ENCODE peak calls at places on chromosomes 16 and 17, in nine cellular contexts. V, L, J, K, H, Z, X, Q and N are unnamed samples.

GRCh38 chr17:15513859-15514446 is 46.5 kb upstream of the CDRT4 start:
- DNase-seq in V (peak; percentile 24), L (no peak), J (no peak), K (peak; percentile 82), H (no peak), Z (no peak), X (no peak), Q (no peak), N (no peak)

GRCh38 chr16:25493136-25493811 is 198.5 kb upstream of the HS3ST4 start:
- DNase-seq in V (no peak), L (no peak), J (no peak), K (peak; percentile 25), H (no peak), Z (no peak), X (no peak), Q (no peak), N (no peak)

GRCh38 chr17:49397586-49397985 is 17.1 kb downstream of the PHB1 start:
- DNase-seq in V (no peak), L (no peak), J (no peak), K (no peak), H (no peak), Z (no peak), X (no peak), Q (no peak), N (no peak)

GRCh38 chr17:82229686-82230626 is 1.1 kb downstream of the SLC16A3 start:
- DNase-seq in V (no peak), L (no peak), J (peak; percentile 48), K (no peak), H (peak; percentile 87), Z (no peak), X (peak; percentile 31), Q (no peak), N (peak; percentile 42)

GRCh38 chr16:68403704-68404103 is 44.6 kb downstream of the SMPD3 start:
- DNase-seq in V (no peak), L (no peak), J (no peak), K (no peak), H (no peak), Z (no peak), X (no peak), Q (no peak), N (no peak)

GRCh38 chr17:69144621-69145255 is 3.0 kb upstream of the ABCA6 start:
- DNase-seq in V (no peak), L (no peak), J (no peak), K (no peak), H (no peak), Z (no peak), X (no peak), Q (no peak), N (no peak)

GRCh38 chr17:62664336-62665120 is 37.1 kb downstream of the MRC2 start:
- DNase-seq in V (no peak), L (no peak), J (no peak), K (no peak), H (no peak), Z (no peak), X (no peak), Q (no peak), N (no peak)

GRCh38 chr16:87621976-87622713 is 19.8 kb downstream of the JPH3 start:
- DNase-seq in V (no peak), L (no peak), J (no peak), K (no peak), H (no peak), Z (no peak), X (no peak), Q (no peak), N (no peak)

GRCh38 chr16:65532218-65532617 is 410.4 kb upstream of the CDH11 start:
- DNase-seq in V (no peak), L (no peak), J (peak; percentile 16), K (no peak), H (no peak), Z (no peak), X (peak; percentile 11), Q (no peak), N (no peak)

GRCh38 chr17:59093702-59094231 is 12.9 kb downstream of the TRIM37 start:
- DNase-seq in V (peak; percentile 97), L (no peak), J (no peak), K (peak; percentile 92), H (no peak), Z (no peak), X (peak; percentile 93), Q (no peak), N (peak; percentile 36)

GRCh38 chr17:17258998-17259397 is 22.0 kb upstream of the FLCN start:
- DNase-seq in V (no peak), L (no peak), J (no peak), K (no peak), H (no peak), Z (no peak), X (no peak), Q (no peak), N (no peak)

GRCh38 chr17:73998246-73999220 is 204.9 kb upstream of the RPL38 start:
- DNase-seq in V (no peak), L (peak; percentile 89), J (peak; percentile 69), K (no peak), H (no peak), Z (peak; percentile 45), X (no peak), Q (peak; percentile 35), N (peak; percentile 79)

GRCh38 chr17:49495842-49496182 is 719 bp downstream of the NGFR start:
- DNase-seq in V (no peak), L (no peak), J (peak; percentile 66), K (no peak), H (peak; percentile 66), Z (no peak), X (no peak), Q (no peak), N (no peak)

GRCh38 chr16:69131167-69131748 is 1.1 kb downstream of the CHTF8 start:
- DNase-seq in V (peak; percentile 24), L (peak; percentile 46), J (peak; percentile 67), K (peak; percentile 38), H (peak; percentile 48), Z (no peak), X (peak; percentile 16), Q (no peak), N (peak; percentile 28)

GRCh38 chr17:27049104-27049784 is 244.7 kb upstream of the WSB1 start:
- DNase-seq in V (no peak), L (no peak), J (no peak), K (no peak), H (no peak), Z (no peak), X (no peak), Q (no peak), N (no peak)

GRCh38 chr17:50051082-50051576 is 4.8 kb upstream of the ITGA3 start:
- DNase-seq in V (peak; percentile 88), L (peak; percentile 75), J (no peak), K (peak; percentile 88), H (peak; percentile 88), Z (peak; percentile 15), X (peak; percentile 55), Q (peak; percentile 96), N (no peak)

GRCh38 chr17:28368915-28369683 is 1.0 kb downstream of the VTN start:
- DNase-seq in V (no peak), L (no peak), J (no peak), K (no peak), H (no peak), Z (no peak), X (no peak), Q (no peak), N (no peak)

DNA sequence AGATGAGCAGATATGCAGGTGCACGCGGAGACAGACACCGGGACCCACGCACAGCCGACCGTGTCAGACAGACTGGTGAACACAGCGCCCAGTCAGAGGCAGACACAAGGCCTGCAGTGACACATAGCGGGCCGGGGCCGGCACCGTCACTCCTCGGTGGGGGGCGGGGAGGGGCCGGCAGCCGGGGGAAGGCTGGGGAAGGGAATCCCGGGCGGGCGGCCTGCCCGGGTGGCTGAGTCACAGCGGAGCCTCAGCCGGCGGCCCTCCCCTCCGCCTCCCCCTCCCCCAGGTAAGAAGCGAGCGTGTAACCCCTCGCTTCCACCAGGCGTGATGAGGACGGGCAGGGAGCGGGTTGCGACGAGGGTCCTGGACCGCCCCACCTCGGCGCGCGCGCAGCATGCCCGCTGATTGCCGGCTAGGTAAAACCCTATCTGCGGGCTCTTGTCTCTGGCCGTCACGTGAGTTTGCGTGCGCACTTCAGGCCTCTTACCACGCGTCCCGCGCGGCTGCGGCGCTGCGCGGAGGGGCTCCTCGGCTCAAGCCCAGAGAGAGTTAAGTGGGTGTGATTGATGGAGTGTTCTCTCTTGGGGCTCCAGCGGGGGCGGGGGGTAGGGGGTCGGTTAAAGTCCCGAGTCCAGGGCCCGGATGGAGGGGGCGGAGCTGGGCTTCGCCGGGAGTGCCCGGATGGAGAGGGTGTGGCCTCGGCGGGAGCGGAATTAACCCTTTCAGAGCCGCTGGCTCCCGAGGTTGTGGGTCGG is 7.8 kb downstream of the KDM6B start:
- DNase-seq in V (peak; percentile 91), L (peak; percentile 96), J (peak; percentile 96), K (peak; percentile 91), H (peak; percentile 98), Z (peak; percentile 81), X (peak; percentile 92), Q (peak; percentile 79), N (peak; percentile 94)
- H3K27ac ChIP-seq in V (peak overlapping the region; percentile 98), L (no peak overlapping the region), J (peak overlapping the region; percentile 56), K (peak overlapping the region; percentile 100), H (peak overlapping the region; percentile 99), Z (peak overlapping the region; percentile 93), X (peak overlapping the region; percentile 99), Q (peak overlapping the region; percentile 97), N (peak overlapping the region; percentile 93)

DNA sequence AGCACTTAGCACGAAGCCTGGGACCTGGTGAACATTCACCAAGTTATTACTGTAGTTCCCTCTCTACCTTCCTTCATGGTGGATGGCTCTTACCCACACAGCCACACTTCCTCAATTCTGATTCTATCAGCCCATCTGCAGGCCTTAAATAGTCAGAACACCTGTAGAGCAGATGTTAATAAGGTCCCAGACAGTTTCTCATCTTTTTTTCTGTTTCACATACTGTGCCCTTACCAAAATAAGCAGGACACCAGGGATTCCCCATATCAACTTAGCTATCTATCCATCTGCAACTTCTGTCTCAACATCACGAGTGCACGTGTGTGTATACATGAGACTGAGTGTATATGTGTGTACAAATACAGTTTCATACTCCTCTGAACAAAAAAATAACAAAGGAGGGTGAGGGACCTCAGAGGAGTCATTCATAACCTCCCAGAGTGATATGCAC is 2.8 kb downstream of the RECQL5 start:
- DNase-seq in V (no peak), L (no peak), J (no peak), K (no peak), H (no peak), Z (peak; percentile 72), X (no peak), Q (no peak), N (no peak)
- H3K9ac ChIP-seq in V (no peak overlapping the region), L (no peak overlapping the region), J (no peak overlapping the region), K (no peak overlapping the region), H (no peak overlapping the region), Z (peak overlapping the region; percentile 29), X (no peak overlapping the region), Q (no peak overlapping the region), N (no peak overlapping the region)

DNA sequence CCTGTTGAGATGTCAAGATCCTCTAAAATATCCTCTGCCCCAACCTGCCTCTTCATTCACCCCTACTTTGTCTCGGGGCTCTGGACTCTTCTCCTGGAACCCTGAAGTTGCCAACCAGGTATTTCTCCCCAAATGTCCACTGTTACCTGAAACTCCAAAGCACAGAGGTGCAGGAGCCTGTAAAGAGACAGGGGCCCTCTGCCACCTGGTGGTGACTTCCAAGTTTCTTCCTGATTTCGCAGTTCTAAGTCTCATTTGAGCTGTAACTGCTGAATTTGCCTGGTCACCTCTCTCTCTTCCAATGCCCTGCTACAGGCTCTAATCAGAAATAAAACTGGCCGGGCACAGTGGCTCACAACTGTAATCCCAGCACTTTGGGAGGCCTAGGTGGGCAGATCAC is 77.1 kb upstream of the RCVRN start:
- DNase-seq in V (no peak), L (peak; percentile 81), J (peak; percentile 50), K (no peak), H (no peak), Z (no peak), X (no peak), Q (peak; percentile 27), N (no peak)
- TF ChIP-seq CTCF in V (peak; percentile 19), L (peak; percentile 72), J (peak; percentile 60), K (peak; percentile 18), H (no peak), Z (peak; percentile 7), X (no peak), Q (peak; percentile 43), N (peak; percentile 10)

GRCh38 chr17:14428640-14429029 is 127.8 kb downstream of the HS3ST3B1 start:
- DNase-seq in V (no peak), L (no peak), J (no peak), K (no peak), H (no peak), Z (peak; percentile 33), X (no peak), Q (no peak), N (no peak)
- H3K27ac ChIP-seq in V (no peak overlapping the region), L (no peak overlapping the region), J (no peak overlapping the region), K (no peak overlapping the region), H (no peak overlapping the region), Z (peak overlapping the region; percentile 55), X (no peak overlapping the region), Q (no peak overlapping the region), N (no peak overlapping the region)